ENCODE peak calls at places on chromosomes 11 and 22, in five cellular contexts. U is dorsolateral prefrontal cortex, V is cardiac muscle cell, Z is AML-193, N is ACHN. R is an unnamed sample.

GRCh38 chr22:35467788-35468187 is 67.8 kb downstream of the MCM5 start:
- DNase-seq in N (no peak), Z (no peak), U (peak), V (peak), R (no peak)

GRCh38 chr11:132125855-132126841 is 755.7 kb downstream of the NTM start:
- DNase-seq in N (no peak), U (no peak), Z (no peak), V (peak), R (no peak)

GRCh38 chr22:30650508-30651116 is 15.0 kb downstream of the SLC35E4 start:
- DNase-seq in N (no peak), V (no peak), Z (no peak), U (peak), R (no peak)

GRCh38 chr11:15742626-15743243 is 613.6 kb downstream of the SOX6 start:
- DNase-seq in U (no peak), Z (no peak), N (no peak), V (no peak), R (no peak)

GRCh38 chr22:22815397-22816170 is 72.0 kb upstream of the IGLL5 start:
- DNase-seq in Z (peak), N (no peak), U (no peak), V (no peak), R (no peak)

GRCh38 chr22:30441088-30441487 is 15.5 kb downstream of the MTFP1 start:
- DNase-seq in V (no peak), Z (no peak), N (no peak), U (no peak), R (no peak)

GRCh38 chr11:19711911-19712280 is 741 bp upstream of the NAV2 start:
- DNase-seq in V (no peak), Z (no peak), U (no peak), N (peak), R (no peak)

GRCh38 chr11:44528581-44528980 is 36.9 kb upstream of the CD82 start:
- DNase-seq in N (no peak), V (no peak), U (no peak), Z (no peak), R (no peak)

R was measured in HAP-1.